ENCODE peak calls at places on chromosomes 7 and 10, in four cellular contexts. One of them, this sample, is unnamed.

GRCh38 chr7:19674266-19674960 is 34.4 kb downstream of the POLR1F start:
- DNase-seq in K562: no peak
- DNase-seq in HepG2: no peak
- DNase-seq in HCT116: no peak
- DNase-seq in this sample: no peak

GRCh38 chr7:105643857-105644256 is 62.6 kb upstream of the EFCAB10 start:
- DNase-seq in K562: no peak
- DNase-seq in HepG2: no peak
- DNase-seq in HCT116: no peak
- DNase-seq in this sample: no peak

GRCh38 chr7:106870528-106870927 is 5.4 kb downstream of the PIK3CG start:
- DNase-seq in HCT116: no peak
- DNase-seq in HepG2: no peak
- DNase-seq in K562: no peak
- DNase-seq in this sample: no peak

GRCh38 chr7:134922730-134923704 is 63.3 kb upstream of the AGBL3 start:
- DNase-seq in HCT116: no peak
- DNase-seq in HepG2: no peak
- DNase-seq in K562: peak; percentile 43
- DNase-seq in this sample: no peak

GRCh38 chr7:50704844-50705243 is 77.9 kb downstream of the GRB10 start:
- DNase-seq in HepG2: no peak
- DNase-seq in HCT116: no peak
- DNase-seq in K562: no peak
- DNase-seq in this sample: no peak

GRCh38 chr10:134205-134742 is 981 bp upstream of the ZMYND11 start:
- DNase-seq in HCT116: no peak
- DNase-seq in HepG2: no peak
- DNase-seq in K562: no peak
- DNase-seq in this sample: no peak

GRCh38 chr7:66804001-66804400 is 63.5 kb downstream of the RABGEF1 start:
- DNase-seq in HepG2: no peak
- DNase-seq in HCT116: no peak
- DNase-seq in K562: no peak
- DNase-seq in this sample: no peak

GRCh38 chr10:3460420-3461128 is 288.0 kb upstream of the PITRM1 start:
- DNase-seq in HepG2: no peak
- DNase-seq in K562: no peak
- DNase-seq in HCT116: no peak
- DNase-seq in this sample: no peak

GRCh38 chr10:201328-201771 is 66.1 kb downstream of the ZMYND11 start:
- DNase-seq in K562: no peak
- DNase-seq in HepG2: no peak
- DNase-seq in HCT116: no peak
- DNase-seq in this sample: no peak

GRCh38 chr10:133117688-133118071 is 30.0 kb downstream of the ADGRA1 start:
- DNase-seq in K562: no peak
- DNase-seq in HCT116: no peak
- DNase-seq in HepG2: no peak
- DNase-seq in this sample: no peak

GRCh38 chr7:585873-586272 is 66.2 kb upstream of the PDGFA start:
- DNase-seq in HCT116: no peak
- DNase-seq in HepG2: no peak
- DNase-seq in K562: no peak
- DNase-seq in this sample: no peak

GRCh38 chr7:137882261-137882668 is 35.5 kb upstream of the DGKI start:
- DNase-seq in HepG2: no peak
- DNase-seq in K562: peak; percentile 89
- DNase-seq in HCT116: peak; percentile 85
- DNase-seq in this sample: peak; percentile 61

GRCh38 chr7:158093156-158093796 is 494.3 kb downstream of the PTPRN2 start:
- DNase-seq in HepG2: no peak
- DNase-seq in HCT116: no peak
- DNase-seq in K562: no peak
- DNase-seq in this sample: no peak

GRCh38 chr7:99027841-99028240 is 116.1 kb downstream of the SMURF1 start:
- DNase-seq in K562: no peak
- DNase-seq in HepG2: no peak
- DNase-seq in HCT116: no peak
- DNase-seq in this sample: no peak

GRCh38 chr7:15747187-15748111 is 61.0 kb upstream of the MEOX2 start:
- DNase-seq in HCT116: no peak
- DNase-seq in HepG2: no peak
- DNase-seq in K562: no peak
- DNase-seq in this sample: no peak

GRCh38 chr7:150649084-150649385 is 16.9 kb upstream of the GIMAP6 start:
- DNase-seq in K562: no peak
- DNase-seq in HCT116: no peak
- DNase-seq in HepG2: no peak
- DNase-seq in this sample: no peak

GRCh38 chr10:5033061-5033770 is 29.6 kb upstream of the AKR1C2 start:
- DNase-seq in K562: no peak
- DNase-seq in HCT116: no peak
- DNase-seq in HepG2: no peak
- DNase-seq in this sample: no peak

GRCh38 chr10:96505150-96506136 is 8.3 kb downstream of the TLL2 start:
- DNase-seq in HepG2: no peak
- DNase-seq in K562: no peak
- DNase-seq in HCT116: no peak
- DNase-seq in this sample: no peak

GRCh38 chr10:103517234-103518085 is 24.0 kb downstream of the NEURL1 start:
- DNase-seq in K562: no peak
- DNase-seq in HCT116: no peak
- DNase-seq in HepG2: no peak
- DNase-seq in this sample: no peak

GRCh38 chr7:76223286-76223972 is 21.7 kb downstream of the SRRM3 start:
- DNase-seq in K562: no peak
- DNase-seq in HCT116: no peak
- DNase-seq in HepG2: no peak
- DNase-seq in this sample: no peak

GRCh38 chr7:37987732-37988131 is 67.3 kb downstream of the EPDR1 start:
- DNase-seq in HepG2: no peak
- DNase-seq in HCT116: no peak
- DNase-seq in K562: peak; percentile 16
- DNase-seq in this sample: no peak

GRCh38 chr7:108235451-108236061 is 105.4 kb upstream of the LAMB4 start:
- DNase-seq in HCT116: no peak
- DNase-seq in HepG2: no peak
- DNase-seq in K562: peak; percentile 86
- DNase-seq in this sample: no peak

GRCh38 chr10:52927678-52928077 is 155.1 kb upstream of the MBL2 start:
- DNase-seq in K562: no peak
- DNase-seq in HepG2: no peak
- DNase-seq in HCT116: no peak
- DNase-seq in this sample: no peak

GRCh38 chr10:47062801-47063200 is 151.6 kb downstream of the PTPN20 start:
- DNase-seq in HepG2: no peak
- DNase-seq in K562: peak; percentile 9
- DNase-seq in HCT116: no peak
- DNase-seq in this sample: no peak

GRCh38 chr7:120920588-120920987 is 30.0 kb upstream of the ING3 start:
- DNase-seq in K562: no peak
- DNase-seq in HepG2: no peak
- DNase-seq in HCT116: no peak
- DNase-seq in this sample: no peak

GRCh38 chr7:130441408-130441854 is 615 bp upstream of the CEP41 start:
- DNase-seq in HCT116: no peak
- DNase-seq in K562: peak; percentile 28
- DNase-seq in HepG2: no peak
- DNase-seq in this sample: no peak

DNA sequence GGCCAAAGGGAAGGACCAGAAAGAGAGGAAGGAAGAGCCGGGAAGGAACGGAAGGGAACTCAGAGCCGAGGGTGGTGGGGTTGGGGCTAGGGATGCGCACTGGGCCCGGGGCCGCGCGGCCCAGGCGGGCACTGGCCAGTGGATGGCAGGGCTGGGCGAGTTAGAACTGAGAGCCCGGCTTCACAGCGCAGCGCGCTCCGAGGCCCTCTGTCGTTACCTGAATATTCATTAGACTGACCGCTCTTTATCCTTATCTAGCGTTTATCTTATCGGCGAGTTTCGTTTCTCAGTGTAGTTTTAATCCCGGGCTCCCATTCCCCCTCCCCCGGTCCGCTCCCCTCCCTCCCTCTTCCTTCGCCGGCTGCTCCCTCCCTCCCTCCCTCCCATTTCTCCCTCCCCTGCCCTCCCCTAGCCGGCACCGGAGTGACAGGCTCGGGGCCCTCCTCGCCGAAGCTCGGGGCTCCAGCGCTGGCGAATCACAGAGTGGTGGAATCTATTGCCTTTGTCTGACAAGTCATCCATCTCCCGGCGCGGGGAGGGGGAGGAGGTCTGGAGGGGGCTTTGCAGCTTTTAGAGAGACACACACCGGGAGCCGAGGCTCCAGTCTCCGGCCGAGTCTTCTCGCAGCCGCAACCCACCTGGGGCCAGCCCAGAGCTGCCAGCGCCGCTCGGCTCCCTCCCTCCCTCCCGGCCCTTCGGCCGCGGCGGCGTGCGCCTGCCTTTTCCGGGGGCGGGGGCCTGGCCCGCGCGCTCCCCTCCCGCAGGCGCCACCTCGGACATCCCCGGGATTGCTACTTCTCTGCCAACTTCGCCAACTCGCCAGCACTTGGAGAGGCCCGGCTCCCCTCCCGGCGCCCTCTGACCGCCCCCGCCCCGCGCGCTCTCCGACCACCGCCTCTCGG is at the start of gene PAX2:
- DNase-seq in K562: peak; percentile 12
- DNase-seq in HepG2: no peak
- DNase-seq in HCT116: peak; percentile 42
- DNase-seq in this sample: no peak
- TF ChIP-seq TCF7L2 in K562: no peak
- TF ChIP-seq TCF7L2 in HepG2: no peak
- TF ChIP-seq TCF7L2 in HCT116: no peak
- TF ChIP-seq TCF7L2 in this sample: no peak

GRCh38 chr7:6127129-6127490 is 95.9 kb downstream of the ANKRD61 start:
- DNase-seq in HCT116: no peak
- DNase-seq in HepG2: no peak
- DNase-seq in K562: no peak
- DNase-seq in this sample: no peak
- TF ChIP-seq TCF7L2 in HCT116: no peak
- TF ChIP-seq TCF7L2 in HepG2: no peak
- TF ChIP-seq TCF7L2 in K562: no peak
- TF ChIP-seq TCF7L2 in this sample: no peak

DNA sequence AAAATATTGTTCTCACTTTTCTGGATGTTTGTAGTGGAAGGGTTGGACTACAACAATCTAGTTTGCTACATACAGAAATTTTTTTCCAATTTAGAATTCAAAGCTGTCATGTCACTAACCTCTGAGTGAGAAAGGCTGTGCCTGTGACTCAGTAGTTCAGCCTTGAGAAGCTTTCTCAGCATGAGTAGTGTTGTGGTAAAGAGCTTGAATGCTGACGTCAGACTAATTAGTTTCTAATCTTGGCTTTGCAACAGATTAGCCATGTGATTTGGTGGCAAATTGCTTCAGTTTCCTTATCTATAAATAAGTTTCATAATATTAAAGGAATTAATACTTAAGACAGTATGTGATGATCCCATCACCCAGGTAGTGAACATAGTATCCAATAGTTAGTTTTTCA is 83.8 kb downstream of the ABCA13 start:
- DNase-seq in HCT116: no peak
- DNase-seq in K562: no peak
- DNase-seq in HepG2: no peak
- DNase-seq in this sample: no peak
- TF ChIP-seq TCF7L2 in HCT116: no peak
- TF ChIP-seq TCF7L2 in K562: no peak
- TF ChIP-seq TCF7L2 in HepG2: no peak
- TF ChIP-seq TCF7L2 in this sample: no peak

GRCh38 chr10:79238606-79239005 is 108.7 kb upstream of the PPIF start:
- DNase-seq in HepG2: no peak
- DNase-seq in HCT116: no peak
- DNase-seq in K562: no peak
- DNase-seq in this sample: no peak
- TF ChIP-seq TCF7L2 in HepG2: no peak
- TF ChIP-seq TCF7L2 in HCT116: no peak
- TF ChIP-seq TCF7L2 in K562: no peak
- TF ChIP-seq TCF7L2 in this sample: no peak